ENCODE peak calls at places on chromosomes 2 and 18, in eight cellular contexts. C is sigmoid colon, A is A549, Q is upper lobe of left lung, H is transverse colon, V is tibial artery, G is fibroblast of lung, Y is heart left ventricle. W is an unnamed sample.
A peak's percentile ranks its signal among the peaks of the same experiment; 100 is the strongest.

GRCh38 chr2:204315236-204315662 is 230.0 kb upstream of the PARD3B start:
- DNase-seq in C (peak; percentile 76), A (no peak), Q (no peak), H (peak; percentile 13), V (no peak), G (peak; percentile 31), Y (no peak), W (no peak)

GRCh38 chr2:46963961-46964673 is 48.5 kb upstream of the MCFD2 start:
- DNase-seq in C (no peak), A (no peak), Q (no peak), H (no peak), V (no peak), G (peak; percentile 25), Y (no peak), W (no peak)

GRCh38 chr18:46468431-46469180 is 188.4 kb downstream of the LOXHD1 start:
- DNase-seq in C (no peak), A (no peak), Q (no peak), H (no peak), V (no peak), G (no peak), Y (no peak), W (no peak)

GRCh38 chr2:73984203-73984921 is at the start of gene TET3:
- DNase-seq in C (peak; percentile 77), A (no peak), Q (peak; percentile 73), H (peak; percentile 68), V (no peak), G (no peak), Y (peak; percentile 75), W (no peak)

GRCh38 chr2:42128731-42129486 is 40.2 kb upstream of the EML4 start:
- DNase-seq in C (no peak), A (no peak), Q (no peak), H (no peak), V (no peak), G (peak; percentile 74), Y (no peak), W (no peak)

GRCh38 chr2:40155728-40156127 is 296.2 kb downstream of the SLC8A1 start:
- DNase-seq in C (no peak), A (no peak), Q (no peak), H (no peak), V (no peak), G (no peak), Y (no peak), W (no peak)

GRCh38 chr2:219611866-219612604 is 14.4 kb downstream of the STK11IP start:
- DNase-seq in C (no peak), A (no peak), Q (no peak), H (no peak), V (no peak), G (no peak), Y (no peak), W (no peak)

GRCh38 chr2:28454016-28454930 is 41.6 kb upstream of the PLB1 start:
- DNase-seq in C (peak; percentile 47), A (no peak), Q (no peak), H (no peak), V (no peak), G (no peak), Y (no peak), W (no peak)

GRCh38 chr18:69874058-69874457 is 73.6 kb downstream of the CD226 start:
- DNase-seq in C (no peak), A (no peak), Q (no peak), H (no peak), V (no peak), G (peak; percentile 50), Y (no peak), W (no peak)

GRCh38 chr2:199382091-199382490 is 75.6 kb downstream of the SATB2 start:
- DNase-seq in C (no peak), A (no peak), Q (no peak), H (no peak), V (no peak), G (no peak), Y (no peak), W (no peak)

GRCh38 chr2:232483296-232483922 is 4.2 kb downstream of the ECEL1 start:
- DNase-seq in C (peak; percentile 48), A (no peak), Q (no peak), H (no peak), V (no peak), G (no peak), Y (no peak), W (no peak)

GRCh38 chr2:181456660-181457120 is 496 bp upstream of the ITGA4 start:
- DNase-seq in C (peak; percentile 68), A (no peak), Q (peak; percentile 64), H (peak; percentile 72), V (peak; percentile 30), G (peak; percentile 28), Y (peak; percentile 81), W (peak; percentile 20)

GRCh38 chr2:217947341-217948316 is 55.2 kb downstream of the TNS1 start:
- DNase-seq in C (peak; percentile 66), A (no peak), Q (peak; percentile 61), H (no peak), V (no peak), G (no peak), Y (peak; percentile 31), W (no peak)

GRCh38 chr2:224948005-224948404 is 94.3 kb downstream of the DOCK10 start:
- DNase-seq in C (no peak), A (no peak), Q (no peak), H (no peak), V (no peak), G (no peak), Y (no peak), W (no peak)

GRCh38 chr2:224945134-224945533 is 97.1 kb downstream of the DOCK10 start:
- DNase-seq in C (no peak), A (no peak), Q (no peak), H (no peak), V (no peak), G (no peak), Y (no peak), W (no peak)

GRCh38 chr2:224947566-224947965 is 94.7 kb downstream of the DOCK10 start:
- DNase-seq in C (no peak), A (no peak), Q (no peak), H (no peak), V (no peak), G (no peak), Y (no peak), W (no peak)

GRCh38 chr2:224948859-224949258 is 93.4 kb downstream of the DOCK10 start:
- DNase-seq in C (no peak), A (no peak), Q (peak; percentile 41), H (no peak), V (peak; percentile 27), G (peak; percentile 72), Y (no peak), W (no peak)

DNA sequence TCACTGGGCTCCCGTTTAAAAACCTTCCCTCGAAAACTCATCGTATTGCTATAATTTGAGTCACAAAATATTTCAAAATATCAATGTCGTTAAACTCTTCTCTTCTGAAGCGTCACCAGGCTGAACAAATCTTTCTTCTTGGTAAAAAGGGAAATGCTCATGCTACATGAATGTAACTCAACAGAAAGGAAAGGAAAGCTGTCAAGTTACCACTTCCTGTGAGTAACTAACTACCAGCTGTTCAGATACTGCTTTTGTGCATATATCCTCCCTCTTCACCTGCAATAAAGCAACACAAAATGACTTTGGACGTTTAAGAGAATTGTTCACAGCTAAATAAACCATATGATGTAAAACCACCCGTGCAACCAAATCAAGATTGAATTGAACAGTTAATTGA is 95.4 kb downstream of the DOCK10 start:
- DNase-seq in C (no peak), A (no peak), Q (no peak), H (no peak), V (no peak), G (peak; percentile 77), Y (no peak), W (no peak)
- TF ChIP-seq CTCF in C (no peak), A (no peak), Q (no peak), H (no peak), V (no peak), G (no peak), Y (no peak), W (no peak)

GRCh38 chr2:236969767-236970655 is 115.7 kb upstream of the COPS8 start:
- DNase-seq in C (no peak), A (no peak), Q (peak; percentile 27), H (peak; percentile 19), V (no peak), G (no peak), Y (no peak), W (no peak)
- H3K4me1 ChIP-seq in C (no peaks in the 10 kb centered on the region), A (peaks cover 16% of the 10 kb centered on the region), Q (peaks cover 23% of the 10 kb centered on the region), H (no peaks in the 10 kb centered on the region), V (no peaks in the 10 kb centered on the region), G (peaks cover 12% of the 10 kb centered on the region), Y (peaks cover 7% of the 10 kb centered on the region), W (peaks cover 4% of the 10 kb centered on the region)

GRCh38 chr18:62928316-62928715 is 213.0 kb downstream of the PHLPP1 start:
- DNase-seq in C (no peak), A (no peak), Q (no peak), H (no peak), V (no peak), G (peak; percentile 51), Y (no peak), W (no peak)
- TF ChIP-seq CTCF in C (no peak), A (no peak), Q (no peak), H (no peak), V (no peak), G (no peak), Y (no peak), W (no peak)

DNA sequence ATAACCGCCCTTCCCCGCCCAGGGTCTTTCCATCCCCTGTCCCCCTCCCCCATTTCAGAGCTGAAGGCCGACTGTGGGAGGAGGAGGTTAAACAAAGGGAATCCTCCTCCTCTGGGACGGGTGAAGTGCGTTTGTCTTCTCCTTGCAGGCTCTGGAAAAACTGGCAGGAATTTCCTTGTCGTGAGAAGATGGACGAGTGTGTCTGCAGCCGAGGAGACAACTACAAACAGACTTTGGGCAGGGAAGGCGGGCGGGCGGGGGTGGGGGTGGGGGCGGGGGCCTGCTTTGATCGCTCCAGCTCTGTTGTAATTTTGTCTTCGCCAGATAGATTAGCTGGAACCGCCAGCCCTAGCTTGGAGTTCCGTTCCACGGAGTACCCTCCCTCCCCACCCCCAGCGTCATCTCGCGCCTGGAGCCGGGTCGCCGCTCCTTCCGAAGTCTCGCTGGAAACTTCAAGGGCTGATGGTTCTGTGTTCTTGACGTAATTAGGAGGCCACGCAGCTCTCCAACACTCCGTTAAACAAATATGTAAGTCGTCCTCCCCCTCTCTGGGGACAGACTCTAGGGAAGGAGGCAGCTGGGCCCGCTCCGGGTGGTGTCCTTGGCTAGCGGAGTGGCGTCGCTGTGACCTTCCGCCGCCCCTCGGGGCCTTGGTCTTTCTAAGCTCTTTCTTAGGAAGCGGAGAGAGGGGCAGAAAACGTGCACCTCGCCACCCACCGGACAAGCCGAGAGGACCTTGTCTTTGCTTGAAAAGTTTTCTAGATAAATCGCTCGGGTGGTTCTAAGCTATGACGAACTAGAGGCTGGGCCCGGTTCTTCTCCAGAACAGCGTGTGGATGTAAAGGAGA is 6.2 kb upstream of the SP9 start:
- DNase-seq in C (no peak), A (no peak), Q (no peak), H (no peak), V (no peak), G (no peak), Y (peak; percentile 60), W (no peak)
- H3K4me1 ChIP-seq in C (peaks cover 39% of the 10 kb centered on the region), A (peaks cover 29% of the 10 kb centered on the region), Q (peaks cover 49% of the 10 kb centered on the region), H (peaks cover 28% of the 10 kb centered on the region), V (peaks cover 15% of the 10 kb centered on the region), G (no peaks in the 10 kb centered on the region), Y (peaks cover 31% of the 10 kb centered on the region), W (peaks cover 34% of the 10 kb centered on the region)

GRCh38 chr2:30146337-30147195 is at the start of gene YPEL5:
- DNase-seq in C (peak; percentile 100), A (peak; percentile 98), Q (peak; percentile 99), H (peak; percentile 99), V (peak; percentile 99), G (peak; percentile 99), Y (peak; percentile 100), W (peak; percentile 98)
- TF ChIP-seq CTCF in C (no peak), A (no peak), Q (no peak), H (no peak), V (no peak), G (no peak), Y (no peak), W (peak; percentile 13)